ENCODE peak calls at places on chromosomes 3 and 15, in eight cellular contexts. Y is mammary epithelial cell, X is upper lobe of right lung, E is fibroblast of lung, K is PC-3, A is transverse colon, W is cardiac muscle cell, G is A673. N is an unnamed sample.

GRCh38 chr15:57554063-57554820 is 37.5 kb upstream of the MYZAP start:
- DNase-seq in Y (no peak), X (no peak), E (peak), K (no peak), A (no peak), W (no peak), G (peak), N (no peak)

GRCh38 chr3:59606638-59607262 is 556.9 kb upstream of the CFAP20DC start:
- DNase-seq in Y (no peak), X (no peak), E (no peak), K (no peak), A (no peak), W (peak), G (no peak), N (no peak)

GRCh38 chr15:81294501-81294850 is 29.5 kb downstream of the STARD5 start:
- DNase-seq in Y (no peak), X (no peak), E (no peak), K (no peak), A (peak), W (no peak), G (no peak), N (no peak)

GRCh38 chr3:169759256-169759655 is 5.6 kb downstream of the TERC start:
- DNase-seq in Y (peak), X (no peak), E (peak), K (peak), A (no peak), W (no peak), G (no peak), N (no peak)

GRCh38 chr3:139811331-139811730 is 123.7 kb upstream of the CLSTN2 start:
- DNase-seq in Y (no peak), X (no peak), E (peak), K (no peak), A (no peak), W (no peak), G (no peak), N (no peak)

GRCh38 chr3:47227678-47228077 is 54.9 kb downstream of the KIF9 start:
- DNase-seq in Y (no peak), X (no peak), E (no peak), K (no peak), A (peak), W (no peak), G (no peak), N (no peak)

GRCh38 chr3:127452321-127452821 is 138.2 kb downstream of the TPRA1 start:
- DNase-seq in Y (no peak), X (peak), E (no peak), K (no peak), A (no peak), W (no peak), G (no peak), N (peak)

GRCh38 chr3:147373301-147373700 is 33.0 kb downstream of the ZIC4 start:
- DNase-seq in Y (no peak), X (no peak), E (no peak), K (no peak), A (no peak), W (no peak), G (no peak), N (no peak)

GRCh38 chr15:40721716-40722115 is 26.7 kb downstream of the RAD51 start:
- DNase-seq in Y (no peak), X (no peak), E (no peak), K (no peak), A (no peak), W (no peak), G (no peak), N (no peak)

GRCh38 chr3:177060492-177060891 is 136.8 kb downstream of the TBL1XR1 start:
- DNase-seq in Y (no peak), X (no peak), E (no peak), K (no peak), A (no peak), W (no peak), G (no peak), N (no peak)
- H3K27ac ChIP-seq in Y (no peak), X (no peak), E (no peak), K (no peak), A (no peak), W (no peak), G (peak), N (no peak)

GRCh38 chr15:67827561-67828378 is 2.5 kb downstream of the SKOR1 start:
- DNase-seq in Y (no peak), X (peak), E (no peak), K (no peak), A (no peak), W (no peak), G (no peak), N (no peak)
- H3K4me3 ChIP-seq in Y (no peak), X (no peak), E (no peak), K (no peak), A (peak), W (no peak), G (peak), N (peak)

DNA sequence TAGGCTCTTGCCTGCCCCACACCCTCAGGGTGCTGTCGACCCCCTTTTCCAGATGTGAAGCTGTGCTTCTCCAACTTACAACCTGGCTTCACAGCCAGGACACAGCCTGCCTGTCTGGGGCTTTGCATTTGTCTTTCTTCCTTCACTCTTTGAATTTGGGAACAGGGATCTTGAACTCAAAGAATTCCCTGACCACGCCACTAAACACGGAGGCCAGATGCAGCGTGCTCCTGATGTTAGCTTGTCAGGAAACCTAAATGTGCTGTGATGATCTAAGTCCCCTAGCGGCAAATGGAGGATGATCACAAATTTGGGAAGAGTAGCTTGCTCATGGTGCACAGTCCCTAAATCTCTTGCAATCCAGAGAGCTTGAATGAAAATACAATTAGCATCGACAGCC is 244.8 kb upstream of the RGMA start:
- DNase-seq in Y (no peak), X (no peak), E (no peak), K (no peak), A (no peak), W (peak), G (peak), N (no peak)
- TF ChIP-seq CTCF in Y (no peak), X (peak), E (no peak), K (no peak), A (no peak), W (no peak), G (peak), N (no peak)

GRCh38 chr3:43752908-43753307 is 62.2 kb downstream of the ABHD5 start:
- DNase-seq in Y (no peak), X (no peak), E (no peak), K (no peak), A (no peak), W (no peak), G (no peak), N (no peak)

GRCh38 chr3:43754316-43754715 is 63.6 kb downstream of the ABHD5 start:
- DNase-seq in Y (no peak), X (no peak), E (peak), K (peak), A (no peak), W (no peak), G (no peak), N (no peak)

GRCh38 chr3:43757613-43758012 is 66.9 kb downstream of the ABHD5 start:
- DNase-seq in Y (no peak), X (no peak), E (no peak), K (no peak), A (no peak), W (no peak), G (no peak), N (no peak)

GRCh38 chr3:43755511-43756200 is 64.9 kb downstream of the ABHD5 start:
- DNase-seq in Y (no peak), X (no peak), E (no peak), K (no peak), A (no peak), W (no peak), G (no peak), N (no peak)

DNA sequence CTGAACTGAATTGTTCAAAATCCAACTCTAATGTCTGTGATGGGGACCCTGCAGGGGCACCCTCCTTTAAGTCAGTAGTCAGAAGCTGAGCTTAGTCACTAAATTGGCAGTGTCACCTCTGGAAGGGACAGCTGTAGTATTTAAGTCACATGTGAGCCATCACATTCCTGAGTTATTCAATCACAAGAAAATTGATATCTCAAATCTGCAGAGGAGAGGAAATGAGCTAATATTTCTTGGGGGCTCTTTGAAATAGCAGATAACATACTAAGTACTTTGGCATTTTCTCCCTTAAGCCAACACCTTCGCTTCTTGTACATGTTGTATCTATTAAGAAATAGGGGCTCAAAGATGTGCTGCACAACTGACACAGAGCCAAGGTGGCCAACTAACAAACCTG is 63.0 kb downstream of the ABHD5 start:
- DNase-seq in Y (no peak), X (no peak), E (peak), K (peak), A (no peak), W (no peak), G (peak), N (no peak)
- H3K27ac ChIP-seq in Y (no peak), X (no peak), E (peak), K (peak), A (no peak), W (no peak), G (no peak), N (no peak)

DNA sequence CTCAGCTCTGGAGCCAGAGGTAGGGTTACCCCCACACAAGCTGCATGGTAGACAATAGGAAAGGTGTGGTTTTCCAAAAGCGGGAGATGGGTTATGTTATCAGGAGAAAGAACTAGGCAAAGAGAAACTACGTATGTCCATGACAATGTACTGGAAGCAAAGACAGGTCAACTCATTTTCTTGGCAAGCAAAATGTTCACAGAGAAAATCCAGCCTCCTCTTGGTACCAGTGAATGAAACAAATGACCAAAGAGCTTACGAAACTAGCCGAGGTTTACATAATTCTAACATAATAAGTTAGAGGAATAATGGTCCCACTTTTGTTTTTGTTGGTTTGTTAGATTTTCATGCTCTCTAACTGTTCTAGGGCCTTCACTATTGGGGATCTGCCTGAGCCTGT is 338.1 kb upstream of the TGFBR2 start:
- DNase-seq in Y (no peak), X (no peak), E (no peak), K (no peak), A (no peak), W (no peak), G (no peak), N (no peak)
- H3K4me3 ChIP-seq in Y (no peak), X (no peak), E (no peak), K (no peak), A (no peak), W (no peak), G (no peak), N (no peak)

DNA sequence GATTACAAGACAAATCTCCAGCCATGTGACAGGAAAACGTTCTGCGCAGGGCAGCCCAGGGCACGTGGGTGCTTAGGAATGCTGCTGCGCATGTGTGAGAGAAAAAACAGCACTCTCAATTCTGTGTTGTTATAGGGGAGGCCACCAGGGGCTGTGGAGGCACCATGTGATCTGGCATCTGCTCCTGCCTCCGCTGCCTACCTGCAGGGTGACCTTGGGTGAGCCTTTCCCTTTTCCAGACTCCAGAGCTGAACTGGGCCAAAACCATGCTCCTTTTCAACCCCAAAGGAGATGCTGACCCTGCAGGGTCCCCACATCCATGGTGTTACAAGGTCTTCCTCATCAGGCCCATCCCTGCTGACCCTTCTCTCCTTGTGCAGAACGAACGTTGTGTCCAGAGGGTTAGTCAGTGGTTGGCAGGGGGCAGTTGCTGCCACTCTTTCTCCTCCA is 81.5 kb upstream of the RASGRF1 start:
- DNase-seq in Y (no peak), X (no peak), E (no peak), K (no peak), A (no peak), W (no peak), G (peak), N (no peak)
- TF ChIP-seq CTCF in Y (no peak), X (no peak), E (no peak), K (no peak), A (no peak), W (no peak), G (peak), N (no peak)

GRCh38 chr15:34161329-34161953 is 48.5 kb downstream of the KATNBL1 start:
- DNase-seq in Y (peak), X (no peak), E (peak), K (peak), A (no peak), W (no peak), G (no peak), N (no peak)
- H3K27ac ChIP-seq in Y (no peak), X (no peak), E (no peak), K (peak), A (no peak), W (no peak), G (no peak), N (no peak)

GRCh38 chr3:48782046-48782445 is 65.0 kb upstream of the IP6K2 start:
- DNase-seq in Y (no peak), X (no peak), E (no peak), K (no peak), A (no peak), W (no peak), G (no peak), N (no peak)
- H3K4me3 ChIP-seq in Y (no peak), X (no peak), E (no peak), K (no peak), A (no peak), W (no peak), G (no peak), N (no peak)

GRCh38 chr3:27244374-27244773 is 124.8 kb downstream of the NEK10 start:
- DNase-seq in Y (no peak), X (no peak), E (no peak), K (no peak), A (no peak), W (no peak), G (no peak), N (no peak)
- TF ChIP-seq CTCF in Y (no peak), X (no peak), E (no peak), K (peak), A (no peak), W (no peak), G (no peak), N (no peak)